ENCODE peak calls at places on chromosomes 2 and 18, in six cellular contexts. One of them, this sample, is unnamed.

GRCh38 chr2:144942516-144943256 is 422.8 kb upstream of the ZEB2 start:
- DNase-seq in stimulated activated CD8-positive, alpha-beta memory T cell treated with anti-CD3 and anti-CD28 coated beads, Interleukin-2, amount 100 ng/mL, for 48 hours: no peak
- DNase-seq in NCI-H1105 treated with DMSO at 0.1 percent for 48 hours: no peak
- DNase-seq in germinal center: no peak
- DNase-seq in GM12865: no peak
- DNase-seq in CD4-positive, alpha-beta memory T cell: no peak
- DNase-seq in this sample: no peak

GRCh38 chr2:46655551-46656436 is 176.4 kb downstream of the TMEM247 start:
- DNase-seq in stimulated activated CD8-positive, alpha-beta memory T cell treated with anti-CD3 and anti-CD28 coated beads, Interleukin-2, amount 100 ng/mL, for 48 hours: no peak
- DNase-seq in GM12865: no peak
- DNase-seq in germinal center: no peak
- DNase-seq in NCI-H1105 treated with DMSO at 0.1 percent for 48 hours: no peak
- DNase-seq in CD4-positive, alpha-beta memory T cell: no peak
- DNase-seq in this sample: no peak

GRCh38 chr2:196370386-196370785 is 199.0 kb upstream of the STK17B start:
- DNase-seq in CD4-positive, alpha-beta memory T cell: no peak
- DNase-seq in GM12865: no peak
- DNase-seq in NCI-H1105 treated with DMSO at 0.1 percent for 48 hours: no peak
- DNase-seq in germinal center: no peak
- DNase-seq in stimulated activated CD8-positive, alpha-beta memory T cell treated with anti-CD3 and anti-CD28 coated beads, Interleukin-2, amount 100 ng/mL, for 48 hours: no peak
- DNase-seq in this sample: peak

GRCh38 chr2:181776336-181776735 is 96.0 kb upstream of the NEUROD1 start:
- DNase-seq in CD4-positive, alpha-beta memory T cell: no peak
- DNase-seq in GM12865: no peak
- DNase-seq in stimulated activated CD8-positive, alpha-beta memory T cell treated with anti-CD3 and anti-CD28 coated beads, Interleukin-2, amount 100 ng/mL, for 48 hours: no peak
- DNase-seq in NCI-H1105 treated with DMSO at 0.1 percent for 48 hours: no peak
- DNase-seq in germinal center: no peak
- DNase-seq in this sample: no peak

GRCh38 chr2:140376686-140377085 is 1596.5 kb upstream of the NXPH2 start:
- DNase-seq in GM12865: no peak
- DNase-seq in CD4-positive, alpha-beta memory T cell: no peak
- DNase-seq in germinal center: no peak
- DNase-seq in stimulated activated CD8-positive, alpha-beta memory T cell treated with anti-CD3 and anti-CD28 coated beads, Interleukin-2, amount 100 ng/mL, for 48 hours: no peak
- DNase-seq in NCI-H1105 treated with DMSO at 0.1 percent for 48 hours: no peak
- DNase-seq in this sample: no peak

GRCh38 chr2:21043744-21044532 is at the start of gene APOB:
- DNase-seq in NCI-H1105 treated with DMSO at 0.1 percent for 48 hours: peak
- DNase-seq in stimulated activated CD8-positive, alpha-beta memory T cell treated with anti-CD3 and anti-CD28 coated beads, Interleukin-2, amount 100 ng/mL, for 48 hours: no peak
- DNase-seq in GM12865: no peak
- DNase-seq in CD4-positive, alpha-beta memory T cell: no peak
- DNase-seq in germinal center: no peak
- DNase-seq in this sample: no peak

GRCh38 chr2:46873632-46874068 is 42.0 kb downstream of the MCFD2 start:
- DNase-seq in germinal center: no peak
- DNase-seq in CD4-positive, alpha-beta memory T cell: no peak
- DNase-seq in GM12865: no peak
- DNase-seq in stimulated activated CD8-positive, alpha-beta memory T cell treated with anti-CD3 and anti-CD28 coated beads, Interleukin-2, amount 100 ng/mL, for 48 hours: no peak
- DNase-seq in NCI-H1105 treated with DMSO at 0.1 percent for 48 hours: no peak
- DNase-seq in this sample: no peak

GRCh38 chr2:113175101-113175628 is 1.4 kb downstream of the PSD4 start:
- DNase-seq in germinal center: peak
- DNase-seq in GM12865: peak
- DNase-seq in NCI-H1105 treated with DMSO at 0.1 percent for 48 hours: no peak
- DNase-seq in CD4-positive, alpha-beta memory T cell: peak
- DNase-seq in stimulated activated CD8-positive, alpha-beta memory T cell treated with anti-CD3 and anti-CD28 coated beads, Interleukin-2, amount 100 ng/mL, for 48 hours: peak
- DNase-seq in this sample: peak

GRCh38 chr18:79522451-79523220 is 126.9 kb downstream of the NFATC1 start:
- DNase-seq in CD4-positive, alpha-beta memory T cell: peak
- DNase-seq in NCI-H1105 treated with DMSO at 0.1 percent for 48 hours: no peak
- DNase-seq in GM12865: no peak
- DNase-seq in germinal center: no peak
- DNase-seq in stimulated activated CD8-positive, alpha-beta memory T cell treated with anti-CD3 and anti-CD28 coated beads, Interleukin-2, amount 100 ng/mL, for 48 hours: no peak
- DNase-seq in this sample: no peak

GRCh38 chr2:98759338-98759737 is 28.4 kb upstream of the MGAT4A start:
- DNase-seq in GM12865: peak
- DNase-seq in CD4-positive, alpha-beta memory T cell: peak
- DNase-seq in NCI-H1105 treated with DMSO at 0.1 percent for 48 hours: no peak
- DNase-seq in germinal center: no peak
- DNase-seq in stimulated activated CD8-positive, alpha-beta memory T cell treated with anti-CD3 and anti-CD28 coated beads, Interleukin-2, amount 100 ng/mL, for 48 hours: no peak
- DNase-seq in this sample: no peak

GRCh38 chr2:45872211-45872610 is 220.7 kb downstream of the PRKCE start:
- DNase-seq in GM12865: no peak
- DNase-seq in NCI-H1105 treated with DMSO at 0.1 percent for 48 hours: no peak
- DNase-seq in germinal center: no peak
- DNase-seq in stimulated activated CD8-positive, alpha-beta memory T cell treated with anti-CD3 and anti-CD28 coated beads, Interleukin-2, amount 100 ng/mL, for 48 hours: no peak
- DNase-seq in CD4-positive, alpha-beta memory T cell: no peak
- DNase-seq in this sample: no peak

GRCh38 chr2:144475044-144475443 is 44.9 kb downstream of the ZEB2 start:
- DNase-seq in NCI-H1105 treated with DMSO at 0.1 percent for 48 hours: no peak
- DNase-seq in GM12865: peak
- DNase-seq in germinal center: no peak
- DNase-seq in CD4-positive, alpha-beta memory T cell: no peak
- DNase-seq in stimulated activated CD8-positive, alpha-beta memory T cell treated with anti-CD3 and anti-CD28 coated beads, Interleukin-2, amount 100 ng/mL, for 48 hours: no peak
- DNase-seq in this sample: no peak

GRCh38 chr2:232292395-232293154 is 86.0 kb upstream of the ALPP start:
- DNase-seq in germinal center: peak
- DNase-seq in NCI-H1105 treated with DMSO at 0.1 percent for 48 hours: no peak
- DNase-seq in CD4-positive, alpha-beta memory T cell: peak
- DNase-seq in GM12865: peak
- DNase-seq in stimulated activated CD8-positive, alpha-beta memory T cell treated with anti-CD3 and anti-CD28 coated beads, Interleukin-2, amount 100 ng/mL, for 48 hours: peak
- DNase-seq in this sample: peak

GRCh38 chr2:19900536-19901200 is 1.1 kb downstream of the TTC32 start:
- DNase-seq in CD4-positive, alpha-beta memory T cell: peak
- DNase-seq in stimulated activated CD8-positive, alpha-beta memory T cell treated with anti-CD3 and anti-CD28 coated beads, Interleukin-2, amount 100 ng/mL, for 48 hours: no peak
- DNase-seq in germinal center: no peak
- DNase-seq in GM12865: peak
- DNase-seq in NCI-H1105 treated with DMSO at 0.1 percent for 48 hours: peak
- DNase-seq in this sample: peak

GRCh38 chr2:46876741-46877384 is 38.7 kb downstream of the MCFD2 start:
- DNase-seq in CD4-positive, alpha-beta memory T cell: peak
- DNase-seq in GM12865: peak
- DNase-seq in stimulated activated CD8-positive, alpha-beta memory T cell treated with anti-CD3 and anti-CD28 coated beads, Interleukin-2, amount 100 ng/mL, for 48 hours: no peak
- DNase-seq in NCI-H1105 treated with DMSO at 0.1 percent for 48 hours: peak
- DNase-seq in germinal center: no peak
- DNase-seq in this sample: peak

GRCh38 chr2:188931361-188931760 is 42.8 kb upstream of the COL3A1 start:
- DNase-seq in germinal center: no peak
- DNase-seq in CD4-positive, alpha-beta memory T cell: no peak
- DNase-seq in stimulated activated CD8-positive, alpha-beta memory T cell treated with anti-CD3 and anti-CD28 coated beads, Interleukin-2, amount 100 ng/mL, for 48 hours: no peak
- DNase-seq in NCI-H1105 treated with DMSO at 0.1 percent for 48 hours: no peak
- DNase-seq in GM12865: no peak
- DNase-seq in this sample: no peak

GRCh38 chr2:159755788-159756187 is 42.2 kb downstream of the CD302 start:
- DNase-seq in CD4-positive, alpha-beta memory T cell: no peak
- DNase-seq in NCI-H1105 treated with DMSO at 0.1 percent for 48 hours: no peak
- DNase-seq in stimulated activated CD8-positive, alpha-beta memory T cell treated with anti-CD3 and anti-CD28 coated beads, Interleukin-2, amount 100 ng/mL, for 48 hours: no peak
- DNase-seq in GM12865: no peak
- DNase-seq in germinal center: no peak
- DNase-seq in this sample: no peak

GRCh38 chr2:16632615-16633014 is 33.0 kb downstream of the CYRIA start:
- DNase-seq in NCI-H1105 treated with DMSO at 0.1 percent for 48 hours: no peak
- DNase-seq in GM12865: no peak
- DNase-seq in germinal center: no peak
- DNase-seq in stimulated activated CD8-positive, alpha-beta memory T cell treated with anti-CD3 and anti-CD28 coated beads, Interleukin-2, amount 100 ng/mL, for 48 hours: no peak
- DNase-seq in CD4-positive, alpha-beta memory T cell: no peak
- DNase-seq in this sample: no peak

GRCh38 chr2:239994086-239994485 is 31.1 kb downstream of the NDUFA10 start:
- DNase-seq in stimulated activated CD8-positive, alpha-beta memory T cell treated with anti-CD3 and anti-CD28 coated beads, Interleukin-2, amount 100 ng/mL, for 48 hours: no peak
- DNase-seq in germinal center: no peak
- DNase-seq in GM12865: no peak
- DNase-seq in NCI-H1105 treated with DMSO at 0.1 percent for 48 hours: no peak
- DNase-seq in CD4-positive, alpha-beta memory T cell: no peak
- DNase-seq in this sample: no peak

GRCh38 chr2:44528595-44528994 is 166.8 kb downstream of the CAMKMT start:
- DNase-seq in NCI-H1105 treated with DMSO at 0.1 percent for 48 hours: no peak
- DNase-seq in stimulated activated CD8-positive, alpha-beta memory T cell treated with anti-CD3 and anti-CD28 coated beads, Interleukin-2, amount 100 ng/mL, for 48 hours: no peak
- DNase-seq in CD4-positive, alpha-beta memory T cell: no peak
- DNase-seq in GM12865: no peak
- DNase-seq in germinal center: no peak
- DNase-seq in this sample: no peak

GRCh38 chr2:203873921-203874631 is 6.5 kb downstream of the CTLA4 start:
- DNase-seq in NCI-H1105 treated with DMSO at 0.1 percent for 48 hours: peak
- DNase-seq in germinal center: no peak
- DNase-seq in GM12865: no peak
- DNase-seq in stimulated activated CD8-positive, alpha-beta memory T cell treated with anti-CD3 and anti-CD28 coated beads, Interleukin-2, amount 100 ng/mL, for 48 hours: no peak
- DNase-seq in CD4-positive, alpha-beta memory T cell: no peak
- DNase-seq in this sample: no peak

GRCh38 chr2:155377178-155377780 is 678.8 kb downstream of the KCNJ3 start:
- DNase-seq in GM12865: peak
- DNase-seq in CD4-positive, alpha-beta memory T cell: no peak
- DNase-seq in stimulated activated CD8-positive, alpha-beta memory T cell treated with anti-CD3 and anti-CD28 coated beads, Interleukin-2, amount 100 ng/mL, for 48 hours: no peak
- DNase-seq in NCI-H1105 treated with DMSO at 0.1 percent for 48 hours: peak
- DNase-seq in germinal center: no peak
- DNase-seq in this sample: no peak

GRCh38 chr2:29212009-29212408 is 96.8 kb downstream of the CLIP4 start:
- DNase-seq in NCI-H1105 treated with DMSO at 0.1 percent for 48 hours: no peak
- DNase-seq in GM12865: no peak
- DNase-seq in germinal center: no peak
- DNase-seq in stimulated activated CD8-positive, alpha-beta memory T cell treated with anti-CD3 and anti-CD28 coated beads, Interleukin-2, amount 100 ng/mL, for 48 hours: no peak
- DNase-seq in CD4-positive, alpha-beta memory T cell: no peak
- DNase-seq in this sample: no peak

GRCh38 chr18:48975817-48976649 is 25.3 kb upstream of the SMAD7 start:
- DNase-seq in CD4-positive, alpha-beta memory T cell: peak
- DNase-seq in germinal center: peak
- DNase-seq in stimulated activated CD8-positive, alpha-beta memory T cell treated with anti-CD3 and anti-CD28 coated beads, Interleukin-2, amount 100 ng/mL, for 48 hours: peak
- DNase-seq in GM12865: peak
- DNase-seq in NCI-H1105 treated with DMSO at 0.1 percent for 48 hours: peak
- DNase-seq in this sample: peak

GRCh38 chr2:12091201-12091806 is 344.9 kb downstream of the LPIN1 start:
- DNase-seq in NCI-H1105 treated with DMSO at 0.1 percent for 48 hours: no peak
- DNase-seq in GM12865: no peak
- DNase-seq in stimulated activated CD8-positive, alpha-beta memory T cell treated with anti-CD3 and anti-CD28 coated beads, Interleukin-2, amount 100 ng/mL, for 48 hours: no peak
- DNase-seq in CD4-positive, alpha-beta memory T cell: no peak
- DNase-seq in germinal center: no peak
- DNase-seq in this sample: no peak

GRCh38 chr2:224347181-224348051 is 54.5 kb downstream of the FAM124B start:
- DNase-seq in GM12865: no peak
- DNase-seq in germinal center: no peak
- DNase-seq in NCI-H1105 treated with DMSO at 0.1 percent for 48 hours: no peak
- DNase-seq in CD4-positive, alpha-beta memory T cell: no peak
- DNase-seq in stimulated activated CD8-positive, alpha-beta memory T cell treated with anti-CD3 and anti-CD28 coated beads, Interleukin-2, amount 100 ng/mL, for 48 hours: no peak
- DNase-seq in this sample: no peak

GRCh38 chr2:183037660-183038340 is 457 bp downstream of the NCKAP1 start:
- DNase-seq in GM12865: peak
- DNase-seq in CD4-positive, alpha-beta memory T cell: no peak
- DNase-seq in stimulated activated CD8-positive, alpha-beta memory T cell treated with anti-CD3 and anti-CD28 coated beads, Interleukin-2, amount 100 ng/mL, for 48 hours: peak
- DNase-seq in germinal center: peak
- DNase-seq in NCI-H1105 treated with DMSO at 0.1 percent for 48 hours: peak
- DNase-seq in this sample: no peak

GRCh38 chr2:237149425-237149824 is 63.7 kb downstream of the COPS8 start:
- DNase-seq in NCI-H1105 treated with DMSO at 0.1 percent for 48 hours: no peak
- DNase-seq in stimulated activated CD8-positive, alpha-beta memory T cell treated with anti-CD3 and anti-CD28 coated beads, Interleukin-2, amount 100 ng/mL, for 48 hours: peak
- DNase-seq in germinal center: no peak
- DNase-seq in GM12865: no peak
- DNase-seq in CD4-positive, alpha-beta memory T cell: no peak
- DNase-seq in this sample: no peak

GRCh38 chr2:211132586-211132985 is 576.2 kb downstream of the CPS1 start:
- DNase-seq in CD4-positive, alpha-beta memory T cell: no peak
- DNase-seq in NCI-H1105 treated with DMSO at 0.1 percent for 48 hours: no peak
- DNase-seq in germinal center: no peak
- DNase-seq in stimulated activated CD8-positive, alpha-beta memory T cell treated with anti-CD3 and anti-CD28 coated beads, Interleukin-2, amount 100 ng/mL, for 48 hours: no peak
- DNase-seq in GM12865: no peak
- DNase-seq in this sample: no peak

GRCh38 chr2:60830991-60831390 is 50.4 kb upstream of the REL start:
- DNase-seq in CD4-positive, alpha-beta memory T cell: no peak
- DNase-seq in NCI-H1105 treated with DMSO at 0.1 percent for 48 hours: no peak
- DNase-seq in stimulated activated CD8-positive, alpha-beta memory T cell treated with anti-CD3 and anti-CD28 coated beads, Interleukin-2, amount 100 ng/mL, for 48 hours: no peak
- DNase-seq in GM12865: no peak
- DNase-seq in germinal center: no peak
- DNase-seq in this sample: no peak

GRCh38 chr2:240576436-240577205 is 8.3 kb downstream of the RNPEPL1 start:
- DNase-seq in CD4-positive, alpha-beta memory T cell: no peak
- DNase-seq in GM12865: no peak
- DNase-seq in NCI-H1105 treated with DMSO at 0.1 percent for 48 hours: no peak
- DNase-seq in stimulated activated CD8-positive, alpha-beta memory T cell treated with anti-CD3 and anti-CD28 coated beads, Interleukin-2, amount 100 ng/mL, for 48 hours: no peak
- DNase-seq in germinal center: no peak
- DNase-seq in this sample: no peak

GRCh38 chr2:207274541-207274940 is 108.8 kb upstream of the KLF7 start:
- DNase-seq in CD4-positive, alpha-beta memory T cell: no peak
- DNase-seq in GM12865: no peak
- DNase-seq in NCI-H1105 treated with DMSO at 0.1 percent for 48 hours: no peak
- DNase-seq in stimulated activated CD8-positive, alpha-beta memory T cell treated with anti-CD3 and anti-CD28 coated beads, Interleukin-2, amount 100 ng/mL, for 48 hours: no peak
- DNase-seq in germinal center: no peak
- DNase-seq in this sample: no peak

This sample was measured in DND-41.